ENCODE peak calls at places on chromosomes 1 and 21, in six cellular contexts. T, W, A, B, U and I are unnamed samples.

GRCh38 chr21:14617836-14618235 is 71.7 kb upstream of the SAMSN1 start:
- DNase-seq in T (no peak), W (no peak), A (no peak), B (no peak), U (no peak), I (no peak)

GRCh38 chr1:81158592-81158991 is 642.1 kb upstream of the ADGRL2 start:
- DNase-seq in T (no peak), W (no peak), A (peak), B (no peak), U (no peak), I (no peak)

GRCh38 chr1:2050482-2050792 is 226 bp downstream of the PRKCZ start:
- DNase-seq in T (no peak), W (peak), A (no peak), B (no peak), U (peak), I (no peak)

GRCh38 chr1:26689504-26689903 is 6.3 kb upstream of the ARID1A start:
- DNase-seq in T (no peak), W (no peak), A (no peak), B (no peak), U (no peak), I (no peak)

GRCh38 chr1:25672763-25673409 is 56.3 kb downstream of the MAN1C1 start:
- DNase-seq in T (no peak), W (no peak), A (no peak), B (no peak), U (no peak), I (no peak)

GRCh38 chr1:156126701-156127534 is 12.4 kb downstream of the LMNA start:
- DNase-seq in T (no peak), W (peak), A (peak), B (peak), U (no peak), I (peak)

GRCh38 chr21:44874497-44875331 is 1.2 kb upstream of the PTTG1IP start:
- DNase-seq in T (no peak), W (peak), A (peak), B (no peak), U (no peak), I (no peak)

GRCh38 chr1:53543771-53544695 is 84.8 kb downstream of the DMRTB1 start:
- DNase-seq in T (no peak), W (no peak), A (no peak), B (no peak), U (no peak), I (no peak)

GRCh38 chr1:36803870-36804560 is 230.3 kb downstream of the GRIK3 start:
- DNase-seq in T (no peak), W (no peak), A (no peak), B (no peak), U (no peak), I (no peak)

GRCh38 chr1:38730511-38731397 is 128.8 kb downstream of the RRAGC start:
- DNase-seq in T (no peak), W (peak), A (no peak), B (no peak), U (peak), I (no peak)

GRCh38 chr1:79519084-79519760 is 512.7 kb upstream of the ADGRL4 start:
- DNase-seq in T (no peak), W (no peak), A (no peak), B (peak), U (no peak), I (no peak)

GRCh38 chr1:57590978-57591377 is 167.1 kb upstream of the DAB1 start:
- DNase-seq in T (no peak), W (peak), A (no peak), B (no peak), U (peak), I (no peak)

GRCh38 chr1:61202854-61203603 is 120.7 kb downstream of the NFIA start:
- DNase-seq in T (no peak), W (peak), A (no peak), B (no peak), U (no peak), I (no peak)

GRCh38 chr1:41870076-41870562 is 48.6 kb downstream of the HIVEP3 start:
- DNase-seq in T (no peak), W (peak), A (no peak), B (peak), U (peak), I (no peak)

GRCh38 chr21:41167348-41168342 is at the start of gene BACE2:
- DNase-seq in T (peak), W (peak), A (peak), B (peak), U (peak), I (peak)

GRCh38 chr1:115649964-115650363 is 8.2 kb downstream of the VANGL1 start:
- DNase-seq in T (no peak), W (no peak), A (no peak), B (no peak), U (no peak), I (no peak)

GRCh38 chr1:237482777-237483176 is 407.9 kb downstream of the ZP4 start:
- DNase-seq in T (no peak), W (no peak), A (no peak), B (no peak), U (no peak), I (no peak)

GRCh38 chr1:203548917-203549708 is 55.2 kb downstream of the OPTC start:
- DNase-seq in T (no peak), W (peak), A (no peak), B (no peak), U (peak), I (no peak)

GRCh38 chr1:10179751-10180150 is 30.6 kb upstream of the KIF1B start:
- DNase-seq in T (no peak), W (no peak), A (no peak), B (no peak), U (no peak), I (no peak)

GRCh38 chr1:6770727-6771567 is 14.3 kb upstream of the CAMTA1 start:
- DNase-seq in T (no peak), W (peak), A (no peak), B (no peak), U (peak), I (no peak)

GRCh38 chr1:243264718-243265117 is 8.9 kb downstream of the SDCCAG8 start:
- DNase-seq in T (no peak), W (peak), A (no peak), B (no peak), U (no peak), I (no peak)

GRCh38 chr1:6969106-6969505 is 183.9 kb downstream of the CAMTA1 start:
- DNase-seq in T (no peak), W (no peak), A (no peak), B (no peak), U (no peak), I (no peak)

GRCh38 chr1:39639333-39640130 is at the start of gene HEYL:
- DNase-seq in T (peak), W (peak), A (peak), B (peak), U (peak), I (peak)

GRCh38 chr1:111847519-111847918 is 91.8 kb downstream of the DDX20 start:
- DNase-seq in T (no peak), W (no peak), A (no peak), B (no peak), U (no peak), I (no peak)

GRCh38 chr1:66276229-66276628 is 257.7 kb upstream of the SGIP1 start:
- DNase-seq in T (no peak), W (no peak), A (no peak), B (peak), U (no peak), I (no peak)

GRCh38 chr1:109641341-109641740 is 14.6 kb upstream of the GSTM4 start:
- DNase-seq in T (no peak), W (no peak), A (no peak), B (no peak), U (no peak), I (no peak)

GRCh38 chr1:40773748-40774265 is 9.8 kb upstream of the KCNQ4 start:
- DNase-seq in T (no peak), W (no peak), A (no peak), B (no peak), U (no peak), I (no peak)
- TF ChIP-seq CTCF in T (no peak), W (no peak), A (no peak), B (no peak), U (no peak), I (no peak)

GRCh38 chr1:68449901-68450300 is at the start of gene RPE65:
- DNase-seq in T (no peak), W (no peak), A (no peak), B (no peak), U (no peak), I (no peak)
- TF ChIP-seq CTCF in T (no peak), W (no peak), A (no peak), B (no peak), U (no peak), I (no peak)

DNA sequence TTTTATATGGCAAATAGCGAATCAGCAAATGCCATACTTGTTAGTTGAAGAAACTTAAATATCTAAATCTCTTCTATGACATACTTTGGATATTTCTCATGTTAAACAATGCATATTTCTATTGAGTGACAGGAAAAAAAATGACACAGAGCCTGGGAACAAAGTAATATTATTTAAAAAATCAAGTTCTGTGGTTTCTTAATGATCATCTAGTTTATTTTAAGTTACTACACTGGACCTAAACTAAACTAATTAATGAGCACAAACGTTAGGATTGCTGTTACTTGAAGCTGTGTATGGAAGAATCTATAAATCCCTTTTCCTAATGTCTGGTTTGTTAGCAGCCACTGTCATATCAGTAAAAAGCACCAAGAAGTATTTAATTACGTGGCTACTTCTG is 981.5 kb upstream of the B3GALT2 start:
- DNase-seq in T (no peak), W (no peak), A (no peak), B (no peak), U (no peak), I (no peak)
- TF ChIP-seq CTCF in T (no peak), W (no peak), A (no peak), B (no peak), U (no peak), I (no peak)

DNA sequence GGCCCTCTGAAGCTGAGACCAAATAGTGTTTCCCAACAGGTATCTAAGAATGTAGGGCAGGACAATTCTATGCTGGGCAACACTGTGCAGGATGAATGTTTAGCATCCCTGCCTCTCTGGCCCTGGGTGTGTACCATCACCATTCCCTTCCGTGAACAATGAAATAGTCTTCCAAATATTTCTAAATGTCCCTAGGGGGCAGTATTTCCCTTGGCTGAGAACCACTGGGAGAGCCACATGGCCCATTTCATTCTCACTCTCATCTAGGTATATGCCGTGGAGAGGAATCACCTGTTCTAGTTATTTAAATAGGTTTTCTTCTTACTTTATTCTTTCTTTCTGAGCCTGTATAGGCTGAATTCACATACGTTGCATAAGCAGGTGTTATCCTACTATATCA is 395.0 kb downstream of the PRDM2 start:
- DNase-seq in T (no peak), W (peak), A (no peak), B (peak), U (peak), I (no peak)
- TF ChIP-seq CTCF in T (peak), W (peak), A (no peak), B (peak), U (no peak), I (no peak)

GRCh38 chr1:21302747-21303715 is 12.8 kb upstream of the ECE1 start:
- DNase-seq in T (no peak), W (peak), A (no peak), B (no peak), U (peak), I (no peak)
- TF ChIP-seq CTCF in T (no peak), W (no peak), A (no peak), B (no peak), U (no peak), I (no peak)